ENCODE peak calls at places on chromosomes 11 and 22, in nine cellular contexts. J is fibroblast of lung, N is bronchial epithelial cell, Z is sigmoid colon, K is astrocyte of the spinal cord, I is right lobe of liver, X is adrenal gland, H is kidney, P is Karpas-422. O is an unnamed sample.

GRCh38 chr11:109696191-109696897 is 274.4 kb downstream of the C11orf87 start:
- DNase-seq in J (peak), N (peak), Z (no peak), K (peak), I (no peak), X (no peak), H (no peak), P (no peak), O (peak)

GRCh38 chr11:792535-792821 is 2.6 kb upstream of the CEND1 start:
- DNase-seq in J (no peak), N (no peak), Z (no peak), K (no peak), I (no peak), X (no peak), H (no peak), P (no peak), O (no peak)

GRCh38 chr11:17827006-17827405 is 92.4 kb downstream of the KCNC1 start:
- DNase-seq in J (no peak), N (peak), Z (no peak), K (no peak), I (no peak), X (no peak), H (no peak), P (peak), O (no peak)

GRCh38 chr11:33515347-33515746 is 185.3 kb downstream of the C11orf91 start:
- DNase-seq in J (peak), N (peak), Z (no peak), K (peak), I (no peak), X (no peak), H (no peak), P (no peak), O (peak)

GRCh38 chr11:125637840-125638239 is 12.9 kb downstream of the CHEK1 start:
- DNase-seq in J (no peak), N (no peak), Z (no peak), K (no peak), I (no peak), X (no peak), H (no peak), P (no peak), O (no peak)

GRCh38 chr11:110529043-110529442 is 99.3 kb downstream of the FDX1 start:
- DNase-seq in J (no peak), N (peak), Z (no peak), K (peak), I (no peak), X (no peak), H (no peak), P (peak), O (no peak)

GRCh38 chr22:24141586-24141985 is 39.7 kb upstream of the SUSD2 start:
- DNase-seq in J (peak), N (peak), Z (no peak), K (peak), I (no peak), X (no peak), H (no peak), P (no peak), O (peak)

GRCh38 chr22:32829451-32829851 is 27.9 kb downstream of the TIMP3 start:
- DNase-seq in J (no peak), N (no peak), Z (peak), K (no peak), I (no peak), X (no peak), H (no peak), P (no peak), O (no peak)

GRCh38 chr11:44247508-44247907 is 62.4 kb downstream of the ALX4 start:
- DNase-seq in J (no peak), N (no peak), Z (no peak), K (no peak), I (no peak), X (no peak), H (no peak), P (no peak), O (no peak)

GRCh38 chr22:45210577-45211431 is 29.9 kb downstream of the KIAA0930 start:
- DNase-seq in J (no peak), N (no peak), Z (no peak), K (no peak), I (no peak), X (no peak), H (peak), P (no peak), O (peak)

GRCh38 chr11:19872526-19873135 is 160.0 kb downstream of the NAV2 start:
- DNase-seq in J (no peak), N (no peak), Z (no peak), K (no peak), I (no peak), X (no peak), H (no peak), P (no peak), O (no peak)

GRCh38 chr11:724063-724732 is 18.2 kb downstream of the EPS8L2 start:
- DNase-seq in J (no peak), N (no peak), Z (no peak), K (no peak), I (peak), X (no peak), H (peak), P (peak), O (no peak)

DNA sequence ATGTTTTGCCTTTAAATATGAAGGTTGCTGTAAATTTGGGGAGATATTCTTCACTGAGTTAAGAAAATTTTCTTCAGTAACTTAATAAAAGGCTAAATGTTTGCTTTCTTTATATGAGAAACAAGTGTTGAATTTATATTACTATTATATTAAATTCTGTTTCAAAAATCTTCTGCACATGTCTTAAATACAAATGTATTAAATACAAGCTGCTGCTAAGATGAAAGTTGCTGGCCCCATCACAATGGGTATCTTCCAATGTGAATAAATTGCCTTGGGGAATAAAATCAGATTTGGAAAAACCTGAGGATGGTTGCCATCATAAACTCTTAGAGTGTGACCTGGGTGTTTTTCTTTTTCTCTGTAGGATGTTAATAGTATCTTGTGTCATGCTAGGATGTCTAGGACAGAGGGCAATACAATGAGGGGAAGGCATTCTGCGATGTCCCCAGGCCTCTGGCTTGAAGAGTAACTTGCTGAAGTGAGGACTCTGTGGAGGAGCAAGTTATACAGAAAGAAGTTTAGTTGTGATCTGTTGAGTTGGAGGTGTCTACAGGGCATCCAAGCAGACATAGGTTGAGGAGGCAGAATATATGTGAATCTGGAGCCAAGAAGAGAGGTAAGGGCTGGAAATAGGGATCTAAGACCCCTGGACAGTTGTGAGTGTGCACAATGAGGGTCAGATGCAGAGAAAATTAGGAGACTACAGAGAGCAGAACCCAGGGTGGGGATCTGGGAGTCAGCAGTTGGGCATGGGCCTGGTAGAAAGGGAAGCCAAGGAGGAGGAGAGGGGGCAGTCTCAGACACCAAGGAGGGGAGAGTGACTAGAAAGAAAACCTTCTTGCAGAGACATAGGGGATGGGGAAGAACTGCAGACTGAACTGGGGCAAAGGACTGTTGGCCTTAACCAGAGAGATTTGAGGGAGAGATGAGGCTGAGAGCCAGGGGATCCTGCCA is 4.8 kb downstream of the IGLL5 start:
- DNase-seq in J (no peak), N (no peak), Z (peak), K (no peak), I (no peak), X (no peak), H (no peak), P (no peak), O (no peak)
- H3K4me3 ChIP-seq in J (no peak), N (no peak), Z (no peak), K (no peak), I (no peak), X (no peak), H (no peak), P (no peak), O (no peak)

DNA sequence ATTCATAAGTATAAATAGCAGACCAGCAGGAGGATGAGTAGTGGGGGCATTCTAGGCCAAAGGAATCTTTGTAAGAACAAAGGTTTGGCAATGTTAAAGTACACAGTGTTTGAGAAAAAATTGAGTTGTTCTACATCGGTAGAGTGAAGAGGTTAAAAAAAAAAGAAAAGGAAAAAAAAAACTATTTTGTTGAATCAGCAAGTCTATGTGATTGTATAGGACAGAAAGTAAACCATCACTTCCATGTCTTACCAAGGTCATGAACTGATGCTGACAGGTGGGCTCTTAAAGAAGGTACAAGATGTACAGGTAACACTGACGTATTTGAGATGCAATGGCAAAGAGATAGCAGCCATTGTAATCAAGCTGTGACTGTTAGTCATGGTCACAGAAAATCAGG is 29.5 kb upstream of the PTH start:
- DNase-seq in J (no peak), N (no peak), Z (no peak), K (no peak), I (no peak), X (no peak), H (no peak), P (no peak), O (no peak)
- H3K4me3 ChIP-seq in J (no peak), N (no peak), Z (no peak), K (no peak), I (no peak), X (no peak), H (no peak), P (no peak), O (no peak)

GRCh38 chr11:6607190-6607635 is 3.6 kb downstream of the ILK start:
- DNase-seq in J (peak), N (no peak), Z (no peak), K (no peak), I (no peak), X (no peak), H (no peak), P (no peak), O (no peak)
- H3K4me3 ChIP-seq in J (peak), N (no peak), Z (peak), K (no peak), I (no peak), X (no peak), H (peak), P (no peak), O (no peak)

GRCh38 chr11:10806206-10806605 is 2.5 kb downstream of the EIF4G2 start:
- DNase-seq in J (no peak), N (no peak), Z (no peak), K (no peak), I (no peak), X (no peak), H (no peak), P (no peak), O (no peak)
- H3K4me3 ChIP-seq in J (peak), N (peak), Z (peak), K (no peak), I (no peak), X (no peak), H (peak), P (no peak), O (peak)

GRCh38 chr22:36323182-36323854 is 64.4 kb downstream of the MYH9 start:
- DNase-seq in J (peak), N (no peak), Z (peak), K (peak), I (no peak), X (peak), H (peak), P (no peak), O (peak)
- H3K4me3 ChIP-seq in J (no peak), N (no peak), Z (no peak), K (no peak), I (no peak), X (no peak), H (no peak), P (no peak), O (no peak)

DNA sequence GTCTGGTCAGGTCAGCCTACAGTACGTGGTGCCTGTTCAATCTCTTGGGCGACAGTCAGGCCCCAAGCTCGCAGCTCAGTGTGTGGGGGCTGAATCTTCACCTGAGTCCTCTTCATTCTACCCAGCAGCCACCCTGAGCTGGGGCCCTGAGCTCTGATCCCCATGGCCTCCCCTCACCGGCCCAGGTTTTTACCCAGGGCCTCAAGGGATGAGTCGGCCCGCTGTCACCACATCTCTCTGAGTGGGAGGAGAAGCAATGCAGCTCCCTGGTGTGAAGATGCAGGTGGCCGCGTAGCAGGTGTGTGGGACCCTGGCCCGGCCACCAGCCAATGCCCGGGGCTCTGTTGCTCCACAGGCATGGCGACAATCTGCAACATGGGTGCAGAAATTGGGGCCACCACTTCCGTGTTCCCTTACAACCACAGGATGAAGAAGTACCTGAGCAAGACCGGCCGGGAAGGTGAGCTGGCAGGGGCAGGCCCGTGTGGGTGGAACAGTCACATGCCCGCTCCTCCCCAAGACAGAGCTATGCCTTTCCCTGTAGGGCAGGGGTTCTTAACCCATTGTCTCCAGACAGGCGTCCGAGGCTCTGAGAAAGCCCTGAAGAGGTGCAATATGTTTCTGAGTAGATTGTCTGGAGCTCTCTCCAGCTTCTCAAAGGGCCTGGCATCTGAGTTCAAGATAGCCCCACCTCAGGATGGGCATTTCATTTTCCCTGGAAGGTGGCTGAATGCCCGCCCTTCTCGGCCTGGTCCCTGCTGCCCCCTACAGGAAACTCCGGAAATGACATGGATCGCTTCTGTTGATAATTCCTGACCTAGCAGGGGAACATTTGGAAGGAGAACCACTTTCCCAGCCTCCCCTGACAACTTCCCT is 26.9 kb downstream of the POLR3H start:
- DNase-seq in J (no peak), N (peak), Z (peak), K (peak), I (no peak), X (peak), H (peak), P (no peak), O (peak)
- H3K4me3 ChIP-seq in J (no peak), N (no peak), Z (no peak), K (no peak), I (no peak), X (no peak), H (no peak), P (no peak), O (no peak)